ENCODE peak calls at places on chromosomes 2 and 18, in four cellular contexts. One of them, this sample, is unnamed.

GRCh38 chr18:51621103-51621969 is 423.9 kb upstream of the MEX3C start:
- DNase-seq in activated naive CD4-positive, alpha-beta T cell treated with anti-CD3 and anti-CD28 coated beads, Interleukin-2, amount 50 U/mL, for 72 hours: peak; percentile 39
- DNase-seq in cortex of kidney: no peak
- DNase-seq in activated CD8-positive, alpha-beta T cell treated with anti-CD3 and anti-CD28 coated beads for 36 hours: peak; percentile 57
- DNase-seq in this sample: peak; percentile 27

GRCh38 chr2:143906850-143907249 is 613.1 kb downstream of the ZEB2 start:
- DNase-seq in activated naive CD4-positive, alpha-beta T cell treated with anti-CD3 and anti-CD28 coated beads, Interleukin-2, amount 50 U/mL, for 72 hours: no peak
- DNase-seq in cortex of kidney: no peak
- DNase-seq in activated CD8-positive, alpha-beta T cell treated with anti-CD3 and anti-CD28 coated beads for 36 hours: no peak
- DNase-seq in this sample: no peak

GRCh38 chr18:45167631-45168225 is 447.5 kb upstream of the SLC14A2 start:
- DNase-seq in activated naive CD4-positive, alpha-beta T cell treated with anti-CD3 and anti-CD28 coated beads, Interleukin-2, amount 50 U/mL, for 72 hours: no peak
- DNase-seq in cortex of kidney: no peak
- DNase-seq in activated CD8-positive, alpha-beta T cell treated with anti-CD3 and anti-CD28 coated beads for 36 hours: no peak
- DNase-seq in this sample: no peak

GRCh38 chr2:28587526-28588230 is 91.8 kb downstream of the PLB1 start:
- DNase-seq in activated naive CD4-positive, alpha-beta T cell treated with anti-CD3 and anti-CD28 coated beads, Interleukin-2, amount 50 U/mL, for 72 hours: no peak
- DNase-seq in cortex of kidney: no peak
- DNase-seq in activated CD8-positive, alpha-beta T cell treated with anti-CD3 and anti-CD28 coated beads for 36 hours: no peak
- DNase-seq in this sample: no peak

GRCh38 chr18:51196116-51196810 is 1.2 kb downstream of the MEX3C start:
- DNase-seq in activated naive CD4-positive, alpha-beta T cell treated with anti-CD3 and anti-CD28 coated beads, Interleukin-2, amount 50 U/mL, for 72 hours: peak; percentile 42
- DNase-seq in cortex of kidney: no peak
- DNase-seq in activated CD8-positive, alpha-beta T cell treated with anti-CD3 and anti-CD28 coated beads for 36 hours: peak; percentile 76
- DNase-seq in this sample: no peak

GRCh38 chr18:63177822-63178525 is 141.6 kb downstream of the BCL2 start:
- DNase-seq in activated naive CD4-positive, alpha-beta T cell treated with anti-CD3 and anti-CD28 coated beads, Interleukin-2, amount 50 U/mL, for 72 hours: no peak
- DNase-seq in cortex of kidney: no peak
- DNase-seq in activated CD8-positive, alpha-beta T cell treated with anti-CD3 and anti-CD28 coated beads for 36 hours: no peak
- DNase-seq in this sample: no peak

GRCh38 chr2:164388511-164388910 is 232.8 kb downstream of the GRB14 start:
- DNase-seq in activated naive CD4-positive, alpha-beta T cell treated with anti-CD3 and anti-CD28 coated beads, Interleukin-2, amount 50 U/mL, for 72 hours: no peak
- DNase-seq in cortex of kidney: no peak
- DNase-seq in activated CD8-positive, alpha-beta T cell treated with anti-CD3 and anti-CD28 coated beads for 36 hours: no peak
- DNase-seq in this sample: no peak

GRCh38 chr2:113232730-113233129 is 46.0 kb downstream of the PAX8 start:
- DNase-seq in activated naive CD4-positive, alpha-beta T cell treated with anti-CD3 and anti-CD28 coated beads, Interleukin-2, amount 50 U/mL, for 72 hours: no peak
- DNase-seq in cortex of kidney: no peak
- DNase-seq in activated CD8-positive, alpha-beta T cell treated with anti-CD3 and anti-CD28 coated beads for 36 hours: no peak
- DNase-seq in this sample: no peak

GRCh38 chr2:134539946-134540345 is 178.9 kb downstream of the TMEM163 start:
- DNase-seq in activated naive CD4-positive, alpha-beta T cell treated with anti-CD3 and anti-CD28 coated beads, Interleukin-2, amount 50 U/mL, for 72 hours: no peak
- DNase-seq in cortex of kidney: no peak
- DNase-seq in activated CD8-positive, alpha-beta T cell treated with anti-CD3 and anti-CD28 coated beads for 36 hours: no peak
- DNase-seq in this sample: no peak

GRCh38 chr2:47402555-47402804 is 476 bp upstream of the MSH2 start:
- DNase-seq in activated naive CD4-positive, alpha-beta T cell treated with anti-CD3 and anti-CD28 coated beads, Interleukin-2, amount 50 U/mL, for 72 hours: no peak
- DNase-seq in cortex of kidney: no peak
- DNase-seq in activated CD8-positive, alpha-beta T cell treated with anti-CD3 and anti-CD28 coated beads for 36 hours: no peak
- DNase-seq in this sample: no peak

GRCh38 chr2:1952582-1952981 is 208.3 kb upstream of the PXDN start:
- DNase-seq in activated naive CD4-positive, alpha-beta T cell treated with anti-CD3 and anti-CD28 coated beads, Interleukin-2, amount 50 U/mL, for 72 hours: no peak
- DNase-seq in cortex of kidney: no peak
- DNase-seq in activated CD8-positive, alpha-beta T cell treated with anti-CD3 and anti-CD28 coated beads for 36 hours: no peak
- DNase-seq in this sample: no peak

GRCh38 chr2:188403676-188404075 is 112.0 kb downstream of the GULP1 start:
- DNase-seq in activated naive CD4-positive, alpha-beta T cell treated with anti-CD3 and anti-CD28 coated beads, Interleukin-2, amount 50 U/mL, for 72 hours: no peak
- DNase-seq in cortex of kidney: no peak
- DNase-seq in activated CD8-positive, alpha-beta T cell treated with anti-CD3 and anti-CD28 coated beads for 36 hours: no peak
- DNase-seq in this sample: no peak